ENCODE peak calls at places on chromosomes 12 and 14, in six cellular contexts. One of them, this sample, is unnamed.
A peak's percentile ranks its signal among the peaks of the same experiment; 100 is the strongest.

GRCh38 chr12:47868552-47869031 is 36.2 kb downstream of the VDR start:
- DNase-seq in SK-N-SH: no peak
- DNase-seq in NT2/D1: no peak
- DNase-seq in K562: no peak
- DNase-seq in IMR-90: no peak
- DNase-seq in endodermal cell: no peak
- DNase-seq in this sample: no peak

GRCh38 chr14:71466251-71466650 is 466.0 kb upstream of the RGS6 start:
- DNase-seq in SK-N-SH: no peak
- DNase-seq in endodermal cell: no peak
- DNase-seq in IMR-90: no peak
- DNase-seq in K562: no peak
- DNase-seq in NT2/D1: no peak
- DNase-seq in this sample: no peak

GRCh38 chr12:99722690-99723486 is 75.3 kb downstream of the GARIN6 start:
- DNase-seq in NT2/D1: peak; percentile 33
- DNase-seq in K562: no peak
- DNase-seq in SK-N-SH: no peak
- DNase-seq in endodermal cell: peak; percentile 84
- DNase-seq in IMR-90: no peak
- DNase-seq in this sample: peak; percentile 65

GRCh38 chr14:66944872-66945271 is 244.4 kb upstream of the GARIN2 start:
- DNase-seq in IMR-90: peak; percentile 41
- DNase-seq in NT2/D1: no peak
- DNase-seq in K562: no peak
- DNase-seq in endodermal cell: no peak
- DNase-seq in SK-N-SH: no peak
- DNase-seq in this sample: peak; percentile 35

GRCh38 chr12:116783503-116784237 is 45.6 kb downstream of the RNFT2 start:
- DNase-seq in IMR-90: no peak
- DNase-seq in K562: no peak
- DNase-seq in endodermal cell: no peak
- DNase-seq in NT2/D1: no peak
- DNase-seq in SK-N-SH: no peak
- DNase-seq in this sample: no peak

GRCh38 chr12:64889434-64890216 is 65.2 kb downstream of the TBC1D30 start:
- DNase-seq in SK-N-SH: no peak
- DNase-seq in IMR-90: peak; percentile 11
- DNase-seq in NT2/D1: peak; percentile 55
- DNase-seq in K562: no peak
- DNase-seq in endodermal cell: peak; percentile 86
- DNase-seq in this sample: no peak

GRCh38 chr14:37819155-37820015 is 224.0 kb downstream of the TTC6 start:
- DNase-seq in endodermal cell: no peak
- DNase-seq in NT2/D1: no peak
- DNase-seq in K562: no peak
- DNase-seq in IMR-90: peak; percentile 29
- DNase-seq in SK-N-SH: no peak
- DNase-seq in this sample: no peak

GRCh38 chr14:105375635-105376057 is 22.7 kb upstream of the TEX22 start:
- DNase-seq in SK-N-SH: no peak
- DNase-seq in endodermal cell: no peak
- DNase-seq in IMR-90: peak; percentile 9
- DNase-seq in NT2/D1: no peak
- DNase-seq in K562: no peak
- DNase-seq in this sample: no peak

GRCh38 chr12:122646568-122647220 is 56.5 kb downstream of the HCAR2 start:
- DNase-seq in SK-N-SH: no peak
- DNase-seq in NT2/D1: no peak
- DNase-seq in K562: no peak
- DNase-seq in IMR-90: peak; percentile 88
- DNase-seq in endodermal cell: no peak
- DNase-seq in this sample: no peak

GRCh38 chr12:114656906-114657596 is 26.9 kb downstream of the TBX3 start:
- DNase-seq in endodermal cell: peak; percentile 68
- DNase-seq in SK-N-SH: no peak
- DNase-seq in NT2/D1: no peak
- DNase-seq in IMR-90: no peak
- DNase-seq in K562: no peak
- DNase-seq in this sample: peak; percentile 43

GRCh38 chr14:106556665-106557289 is 1030.4 kb downstream of the TMEM121 start:
- DNase-seq in NT2/D1: peak; percentile 5
- DNase-seq in K562: peak; percentile 39
- DNase-seq in SK-N-SH: peak; percentile 46
- DNase-seq in endodermal cell: peak; percentile 68
- DNase-seq in IMR-90: no peak
- DNase-seq in this sample: no peak

GRCh38 chr12:107356266-107356936 is 263.1 kb upstream of the CRY1 start:
- DNase-seq in SK-N-SH: no peak
- DNase-seq in K562: no peak
- DNase-seq in IMR-90: peak; percentile 91
- DNase-seq in NT2/D1: no peak
- DNase-seq in endodermal cell: no peak
- DNase-seq in this sample: no peak

GRCh38 chr12:75481013-75481705 is 604 bp downstream of the GLIPR1 start:
- DNase-seq in IMR-90: no peak
- DNase-seq in SK-N-SH: no peak
- DNase-seq in K562: no peak
- DNase-seq in endodermal cell: no peak
- DNase-seq in NT2/D1: no peak
- DNase-seq in this sample: no peak

GRCh38 chr14:61547186-61548121 is 147.9 kb upstream of the HIF1A start:
- DNase-seq in SK-N-SH: no peak
- DNase-seq in K562: no peak
- DNase-seq in NT2/D1: no peak
- DNase-seq in IMR-90: peak; percentile 95
- DNase-seq in endodermal cell: no peak
- DNase-seq in this sample: no peak

GRCh38 chr12:5222011-5222461 is 178.4 kb downstream of the KCNA5 start:
- DNase-seq in IMR-90: no peak
- DNase-seq in NT2/D1: peak; percentile 98
- DNase-seq in endodermal cell: peak; percentile 92
- DNase-seq in K562: no peak
- DNase-seq in SK-N-SH: no peak
- DNase-seq in this sample: peak; percentile 80
- H3K4me3 ChIP-seq in IMR-90: no peak overlapping the region
- H3K4me3 ChIP-seq in NT2/D1: no peak overlapping the region
- H3K4me3 ChIP-seq in endodermal cell: no peak overlapping the region
- H3K4me3 ChIP-seq in K562: no peak overlapping the region
- H3K4me3 ChIP-seq in SK-N-SH: no peak overlapping the region
- H3K4me3 ChIP-seq in this sample: no peak overlapping the region

GRCh38 chr12:6332459-6332858 is 9.4 kb downstream of the TNFRSF1A start:
- DNase-seq in SK-N-SH: no peak
- DNase-seq in NT2/D1: no peak
- DNase-seq in K562: no peak
- DNase-seq in IMR-90: peak; percentile 90
- DNase-seq in endodermal cell: no peak
- DNase-seq in this sample: no peak
- H3K4me1 ChIP-seq in SK-N-SH: peaks cover 31% of the 10 kb centered on the region
- H3K4me1 ChIP-seq in NT2/D1: peaks cover 46% of the 10 kb centered on the region
- H3K4me1 ChIP-seq in K562: peaks cover 26% of the 10 kb centered on the region
- H3K4me1 ChIP-seq in IMR-90: peaks cover 45% of the 10 kb centered on the region
- H3K4me1 ChIP-seq in endodermal cell: peaks cover 15% of the 10 kb centered on the region
- H3K4me1 ChIP-seq in this sample: peaks cover 26% of the 10 kb centered on the region

GRCh38 chr14:99600232-99600888 is 3.6 kb downstream of the CCDC85C start:
- DNase-seq in IMR-90: no peak
- DNase-seq in NT2/D1: no peak
- DNase-seq in SK-N-SH: no peak
- DNase-seq in endodermal cell: no peak
- DNase-seq in K562: no peak
- DNase-seq in this sample: no peak
- H3K9ac ChIP-seq in IMR-90: no peak overlapping the region
- H3K9ac ChIP-seq in NT2/D1: no peak overlapping the region
- H3K9ac ChIP-seq in SK-N-SH: no peak overlapping the region
- H3K9ac ChIP-seq in endodermal cell: no peak overlapping the region
- H3K9ac ChIP-seq in K562: no peak overlapping the region
- H3K9ac ChIP-seq in this sample: no peak overlapping the region

DNA sequence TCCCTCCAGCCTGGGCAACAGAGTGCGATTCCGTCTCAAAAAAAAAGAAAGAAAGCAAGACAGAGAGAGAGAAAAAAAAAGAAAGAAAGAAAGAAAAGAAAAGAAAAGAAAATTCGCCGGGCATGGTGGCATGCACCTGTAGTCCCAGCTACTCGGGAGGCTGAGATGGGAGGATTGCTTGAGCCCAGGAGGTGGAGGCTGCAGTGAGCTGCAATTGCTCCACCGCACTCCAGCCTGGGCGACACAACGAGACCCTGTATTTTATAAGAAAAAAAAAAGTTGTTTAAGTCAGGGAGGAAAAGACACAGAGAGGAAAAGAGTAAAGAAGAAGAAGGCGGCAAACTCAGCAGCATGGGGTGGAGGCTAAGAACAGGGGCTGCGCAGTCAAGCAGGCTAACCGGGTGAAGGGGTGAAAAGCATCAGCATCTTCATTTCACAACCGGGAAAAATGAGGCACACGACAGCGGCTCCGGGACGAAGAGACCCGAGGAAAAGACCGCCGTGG is 557 bp upstream of the FICD start:
- DNase-seq in IMR-90: no peak
- DNase-seq in endodermal cell: no peak
- DNase-seq in K562: no peak
- DNase-seq in NT2/D1: no peak
- DNase-seq in SK-N-SH: no peak
- DNase-seq in this sample: no peak
- H3K4me3 ChIP-seq in IMR-90: peak overlapping the region; percentile 41
- H3K4me3 ChIP-seq in endodermal cell: peak overlapping the region; percentile 81
- H3K4me3 ChIP-seq in K562: peak overlapping the region; percentile 67
- H3K4me3 ChIP-seq in NT2/D1: peak overlapping the region; percentile 36
- H3K4me3 ChIP-seq in SK-N-SH: peak overlapping the region; percentile 68
- H3K4me3 ChIP-seq in this sample: peak overlapping the region; percentile 66

DNA sequence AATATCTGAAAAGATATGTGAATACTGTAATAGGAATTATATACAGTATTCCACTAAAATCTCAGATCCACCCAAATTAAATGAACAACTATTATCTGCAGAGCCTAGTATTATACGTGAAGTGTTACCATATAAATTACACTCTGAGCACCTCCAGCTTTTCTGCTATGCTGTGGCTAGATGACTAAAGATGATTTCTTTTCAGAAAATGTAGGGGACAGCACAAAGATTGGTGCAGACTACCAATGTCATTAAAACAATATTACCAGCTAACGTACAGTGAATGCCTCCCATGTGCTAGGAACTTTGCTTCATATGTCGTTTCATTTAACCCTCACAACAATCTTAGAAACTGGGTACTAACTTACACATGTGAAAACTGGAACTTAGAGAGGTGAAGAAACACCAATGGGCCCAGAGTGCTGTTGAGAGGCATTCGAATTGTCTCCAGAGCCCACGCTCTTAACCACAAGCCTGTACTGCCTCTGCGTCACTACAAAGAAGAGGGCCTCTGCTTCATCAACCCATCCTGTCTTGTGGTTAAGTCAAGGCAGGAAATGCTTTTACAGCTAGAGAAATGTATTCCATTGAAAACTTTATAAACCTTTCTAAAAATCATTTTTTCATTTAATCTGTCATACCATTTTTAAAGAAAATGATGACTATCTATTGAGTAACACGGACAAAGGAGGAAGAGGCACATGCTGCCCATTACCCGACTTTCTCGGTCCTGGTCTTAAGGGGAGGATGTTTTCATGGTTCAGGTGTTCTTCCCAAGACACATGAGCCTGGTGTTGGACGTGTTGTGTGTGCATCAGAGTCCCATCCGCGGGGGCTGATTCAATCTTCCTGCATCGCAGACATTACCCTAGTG is 1.3 kb downstream of the GPR65 start:
- DNase-seq in endodermal cell: no peak
- DNase-seq in IMR-90: no peak
- DNase-seq in NT2/D1: no peak
- DNase-seq in K562: no peak
- DNase-seq in SK-N-SH: no peak
- DNase-seq in this sample: no peak
- H3K4me1 ChIP-seq in endodermal cell: no peaks in the 10 kb centered on the region
- H3K4me1 ChIP-seq in IMR-90: no peaks in the 10 kb centered on the region
- H3K4me1 ChIP-seq in NT2/D1: no peaks in the 10 kb centered on the region
- H3K4me1 ChIP-seq in K562: no peaks in the 10 kb centered on the region
- H3K4me1 ChIP-seq in SK-N-SH: no peaks in the 10 kb centered on the region
- H3K4me1 ChIP-seq in this sample: no peaks in the 10 kb centered on the region

GRCh38 chr12:46266869-46267617 is 1.8 kb downstream of the SLC38A1 start:
- DNase-seq in NT2/D1: no peak
- DNase-seq in SK-N-SH: peak; percentile 60
- DNase-seq in endodermal cell: peak; percentile 89
- DNase-seq in K562: no peak
- DNase-seq in IMR-90: peak; percentile 64
- DNase-seq in this sample: peak; percentile 82

GRCh38 chr12:46265102-46265501 is 3.7 kb downstream of the SLC38A1 start:
- DNase-seq in endodermal cell: no peak
- DNase-seq in K562: no peak
- DNase-seq in NT2/D1: no peak
- DNase-seq in IMR-90: no peak
- DNase-seq in SK-N-SH: no peak
- DNase-seq in this sample: no peak

GRCh38 chr12:46264057-46264456 is 4.8 kb downstream of the SLC38A1 start:
- DNase-seq in K562: no peak
- DNase-seq in IMR-90: peak; percentile 73
- DNase-seq in NT2/D1: no peak
- DNase-seq in endodermal cell: no peak
- DNase-seq in SK-N-SH: no peak
- DNase-seq in this sample: no peak

GRCh38 chr12:46266382-46266791 is 2.5 kb downstream of the SLC38A1 start:
- DNase-seq in SK-N-SH: peak; percentile 41
- DNase-seq in IMR-90: peak; percentile 61
- DNase-seq in NT2/D1: no peak
- DNase-seq in endodermal cell: no peak
- DNase-seq in K562: peak; percentile 29
- DNase-seq in this sample: peak; percentile 36

DNA sequence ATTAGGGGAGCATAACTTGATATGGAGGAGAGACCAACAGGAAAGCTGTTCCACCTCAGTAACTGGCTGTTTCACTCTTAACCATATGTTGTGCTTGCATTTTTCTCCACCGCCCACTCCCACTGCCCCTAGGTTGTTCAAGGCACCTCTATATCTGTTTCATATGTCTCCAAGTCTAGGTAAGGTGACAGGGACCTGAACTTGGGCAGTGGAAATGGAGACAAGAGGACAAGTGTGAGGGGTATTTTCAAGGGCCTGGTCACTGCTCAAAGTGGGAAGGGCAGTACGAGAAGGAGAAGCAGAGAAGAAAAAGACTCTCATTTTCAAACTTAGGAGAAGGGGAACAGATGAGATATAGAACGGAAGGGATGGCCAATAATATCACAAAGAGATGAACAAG is 3.1 kb downstream of the SLC38A1 start:
- DNase-seq in SK-N-SH: no peak
- DNase-seq in endodermal cell: no peak
- DNase-seq in K562: no peak
- DNase-seq in NT2/D1: no peak
- DNase-seq in IMR-90: no peak
- DNase-seq in this sample: no peak
- H3K9ac ChIP-seq in SK-N-SH: peak overlapping the region; percentile 88
- H3K9ac ChIP-seq in endodermal cell: no peak overlapping the region
- H3K9ac ChIP-seq in K562: peak overlapping the region; percentile 98
- H3K9ac ChIP-seq in NT2/D1: no peak overlapping the region
- H3K9ac ChIP-seq in IMR-90: no peak overlapping the region
- H3K9ac ChIP-seq in this sample: no peak overlapping the region

This sample was measured in neural progenitor cell.